ENCODE peak calls at places on chromosomes 4 and X, in four cellular contexts. P, Y, Q and U are unnamed samples.

GRCh38 chr4:158208931-158209640 is 1.2 kb upstream of the TMEM144 start:
- DNase-seq in P (no peak), Y (no peak), Q (no peak), U (peak; percentile 41)

GRCh38 chr4:149914521-149915115 is 99.0 kb upstream of the IQCM start:
- DNase-seq in P (no peak), Y (no peak), Q (no peak), U (no peak)

GRCh38 chr4:38162240-38162784 is 202.1 kb downstream of the PTTG2 start:
- DNase-seq in P (no peak), Y (peak; percentile 79), Q (no peak), U (no peak)

GRCh38 chr4:151675366-151676060 is 85.3 kb downstream of the GATB start:
- DNase-seq in P (no peak), Y (no peak), Q (no peak), U (no peak)

GRCh38 chr4:152348670-152349069 is 187.2 kb downstream of the FBXW7 start:
- DNase-seq in P (no peak), Y (no peak), Q (no peak), U (no peak)

GRCh38 chr4:12203945-12204344 is 775.3 kb upstream of the HS3ST1 start:
- DNase-seq in P (no peak), Y (no peak), Q (no peak), U (no peak)

GRCh38 chr4:7107166-7107905 is 39.5 kb upstream of the GRPEL1 start:
- DNase-seq in P (peak; percentile 14), Y (no peak), Q (peak; percentile 28), U (no peak)

GRCh38 chr4:82484987-82485783 is 54.8 kb downstream of the ENOPH1 start:
- DNase-seq in P (no peak), Y (no peak), Q (no peak), U (no peak)

GRCh38 chr4:125714845-125715244 is 400.1 kb downstream of the FAT4 start:
- DNase-seq in P (no peak), Y (no peak), Q (no peak), U (no peak)

GRCh38 chr4:139824882-139825522 is 159.4 kb downstream of the MGST2 start:
- DNase-seq in P (no peak), Y (no peak), Q (no peak), U (no peak)

GRCh38 chr4:88005086-88005485 is 2.3 kb upstream of the PKD2 start:
- DNase-seq in P (no peak), Y (no peak), Q (peak; percentile 57), U (no peak)

GRCh38 chr4:88006956-88007303 is 505 bp upstream of the PKD2 start:
- DNase-seq in P (no peak), Y (no peak), Q (no peak), U (no peak)

GRCh38 chr4:88002786-88003185 is 4.6 kb upstream of the PKD2 start:
- DNase-seq in P (no peak), Y (no peak), Q (no peak), U (no peak)

GRCh38 chr4:88003261-88003660 is 4.2 kb upstream of the PKD2 start:
- DNase-seq in P (no peak), Y (no peak), Q (no peak), U (no peak)

DNA sequence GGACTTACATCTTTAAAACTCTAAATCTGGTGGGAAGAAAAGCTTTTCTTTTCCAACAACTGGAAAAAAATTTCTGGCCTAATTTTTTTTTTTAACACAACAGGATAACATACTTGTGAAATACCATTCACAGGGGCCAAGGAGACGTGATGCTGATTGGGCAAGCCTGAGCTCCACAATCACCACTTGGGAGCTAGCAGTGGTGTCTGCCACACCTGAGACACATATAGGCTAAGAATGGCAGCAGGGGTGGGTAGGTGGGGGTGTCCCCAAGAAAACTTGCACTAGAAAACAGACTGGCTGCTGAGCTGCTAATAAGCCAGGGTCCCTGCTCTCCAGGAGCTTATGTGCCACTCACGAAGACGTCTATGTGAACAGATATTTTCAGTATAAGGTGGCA is 5.6 kb upstream of the PKD2 start:
- DNase-seq in P (no peak), Y (no peak), Q (no peak), U (no peak)
- TF ChIP-seq CTCF in P (no peak), Y (no peak), Q (no peak), U (no peak)

GRCh38 chrX:118066867-118067515 is 49.6 kb downstream of the KLHL13 start:
- DNase-seq in P (no peak), Y (no peak), Q (no peak), U (no peak)
- H3K27ac ChIP-seq in P (no peak overlapping the region), Y (no peak overlapping the region), Q (no peak overlapping the region), U (no peak overlapping the region)

GRCh38 chr4:29970626-29971025 is 749.5 kb upstream of the PCDH7 start:
- DNase-seq in P (no peak), Y (no peak), Q (no peak), U (no peak)
- TF ChIP-seq CTCF in P (no peak), Y (peak; percentile 15), Q (no peak), U (no peak)

GRCh38 chr4:13344216-13344615 is 139.9 kb downstream of the RAB28 start:
- DNase-seq in P (no peak), Y (no peak), Q (no peak), U (no peak)

GRCh38 chr4:13348216-13348615 is 135.9 kb downstream of the RAB28 start:
- DNase-seq in P (no peak), Y (no peak), Q (no peak), U (no peak)

GRCh38 chr4:13347517-13348125 is 136.5 kb downstream of the RAB28 start:
- DNase-seq in P (no peak), Y (no peak), Q (no peak), U (no peak)

GRCh38 chr4:13349096-13349495 is 135.0 kb downstream of the RAB28 start:
- DNase-seq in P (no peak), Y (no peak), Q (no peak), U (no peak)
- H3K27ac ChIP-seq in P (no peak overlapping the region), Y (no peak overlapping the region), Q (no peak overlapping the region), U (no peak overlapping the region)

GRCh38 chr4:2837110-2837903 is 6.3 kb upstream of the ADD1 start:
- DNase-seq in P (peak; percentile 43), Y (peak; percentile 23), Q (no peak), U (no peak)
- TF ChIP-seq CTCF in P (no peak), Y (no peak), Q (no peak), U (no peak)

GRCh38 chrX:136766785-136767103 is 14.0 kb downstream of the ARHGEF6 start:
- DNase-seq in P (no peak), Y (no peak), Q (no peak), U (no peak)
- H3K27ac ChIP-seq in P (peak overlapping the region; percentile 85), Y (peak overlapping the region; percentile 78), Q (peak overlapping the region; percentile 95), U (peak overlapping the region; percentile 95)

GRCh38 chr4:78568640-78569261 is 17.2 kb downstream of the ANXA3 start:
- DNase-seq in P (no peak), Y (no peak), Q (no peak), U (no peak)
- TF ChIP-seq CTCF in P (no peak), Y (no peak), Q (no peak), U (no peak)

GRCh38 chrX:39249999-39250398 is 448.7 kb downstream of the MID1IP1 start:
- DNase-seq in P (no peak), Y (no peak), Q (no peak), U (no peak)

GRCh38 chrX:39251995-39252394 is 450.7 kb downstream of the MID1IP1 start:
- DNase-seq in P (no peak), Y (no peak), Q (no peak), U (no peak)

GRCh38 chrX:39248330-39248729 is 447.1 kb downstream of the MID1IP1 start:
- DNase-seq in P (no peak), Y (no peak), Q (no peak), U (no peak)

GRCh38 chrX:39258331-39258730 is 457.1 kb downstream of the MID1IP1 start:
- DNase-seq in P (no peak), Y (no peak), Q (no peak), U (no peak)

GRCh38 chrX:39253551-39253950 is 452.3 kb downstream of the MID1IP1 start:
- DNase-seq in P (no peak), Y (no peak), Q (no peak), U (no peak)
- H3K27ac ChIP-seq in P (no peak overlapping the region), Y (no peak overlapping the region), Q (no peak overlapping the region), U (no peak overlapping the region)

GRCh38 chrX:40245411-40246140 is 147.8 kb upstream of the BCOR start:
- DNase-seq in P (no peak), Y (no peak), Q (peak; percentile 67), U (no peak)
- TF ChIP-seq CTCF in P (no peak), Y (no peak), Q (no peak), U (no peak)